ENCODE peak calls at places on chromosomes 4 and X, in six cellular contexts. M, L, Z, R, C and O are unnamed samples. For H3K9me2, the result is how much of the 10 kb centered on the place peaks cover.

GRCh38 chr4:25513814-25514213 is 136.8 kb downstream of the ANAPC4 start:
- DNase-seq in M (no peak), L (no peak), Z (no peak), R (no peak), C (no peak), O (no peak)

GRCh38 chr4:156335721-156336120 is 382.1 kb upstream of the CTSO start:
- DNase-seq in M (no peak), L (no peak), Z (no peak), R (no peak), C (no peak), O (no peak)

GRCh38 chr4:74189331-74190043 is 31.6 kb downstream of the MTHFD2L start:
- DNase-seq in M (peak), L (peak), Z (peak), R (peak), C (no peak), O (peak)

GRCh38 chr4:24686866-24687672 is 102.7 kb upstream of the DHX15 start:
- DNase-seq in M (peak), L (peak), Z (peak), R (peak), C (peak), O (peak)

GRCh38 chr4:37715889-37716402 is 29.8 kb upstream of the RELL1 start:
- DNase-seq in M (no peak), L (peak), Z (peak), R (no peak), C (peak), O (no peak)

GRCh38 chrX:49187028-49187394 is 838 bp upstream of the PRICKLE3 start:
- DNase-seq in M (no peak), L (no peak), Z (no peak), R (peak), C (no peak), O (no peak)

GRCh38 chr4:163109967-163110366 is 56.7 kb downstream of the NAF1 start:
- DNase-seq in M (no peak), L (no peak), Z (no peak), R (peak), C (no peak), O (no peak)

GRCh38 chr4:19580090-19580489 is 671.6 kb upstream of the SLIT2 start:
- DNase-seq in M (no peak), L (no peak), Z (no peak), R (no peak), C (no peak), O (no peak)

GRCh38 chrX:118221257-118221656 is 104.6 kb upstream of the KLHL13 start:
- DNase-seq in M (no peak), L (no peak), Z (no peak), R (no peak), C (no peak), O (no peak)

GRCh38 chr4:153640476-153640802 is 43.6 kb upstream of the TLR2 start:
- DNase-seq in M (no peak), L (no peak), Z (no peak), R (no peak), C (no peak), O (no peak)

GRCh38 chr4:98601719-98602118 is 56.7 kb downstream of the TSPAN5 start:
- DNase-seq in M (no peak), L (no peak), Z (peak), R (no peak), C (no peak), O (no peak)

GRCh38 chrX:66042307-66043077 is 2.6 kb upstream of the VSIG4 start:
- DNase-seq in M (no peak), L (no peak), Z (no peak), R (no peak), C (no peak), O (no peak)

GRCh38 chr4:23006756-23007155 is 314.0 kb downstream of the GBA3 start:
- DNase-seq in M (no peak), L (no peak), Z (peak), R (no peak), C (no peak), O (no peak)

GRCh38 chr4:19002170-19002569 is 980.6 kb upstream of the LCORL start:
- DNase-seq in M (no peak), L (no peak), Z (no peak), R (peak), C (no peak), O (no peak)

GRCh38 chrX:55159556-55159955 is 60.6 kb upstream of the PAGE5 start:
- DNase-seq in M (no peak), L (no peak), Z (no peak), R (no peak), C (no peak), O (no peak)

GRCh38 chr4:109078724-109079123 is 223.7 kb downstream of the COL25A1 start:
- DNase-seq in M (no peak), L (no peak), Z (no peak), R (no peak), C (no peak), O (no peak)

GRCh38 chrX:71556026-71556425 is 22.2 kb upstream of the GCNA start:
- DNase-seq in M (no peak), L (no peak), Z (no peak), R (no peak), C (no peak), O (no peak)

GRCh38 chr4:55435136-55435535 is 39.4 kb downstream of the TMEM165 start:
- DNase-seq in M (no peak), L (peak), Z (peak), R (peak), C (no peak), O (no peak)

GRCh38 chr4:51859476-51860032 is 16.6 kb downstream of the DCUN1D4 start:
- DNase-seq in M (no peak), L (no peak), Z (no peak), R (no peak), C (no peak), O (no peak)

GRCh38 chr4:8267077-8267476 is 2.5 kb upstream of the HTRA3 start:
- DNase-seq in M (peak), L (peak), Z (peak), R (peak), C (peak), O (peak)

GRCh38 chrX:109931677-109932076 is 71.2 kb upstream of the TMEM164 start:
- DNase-seq in M (no peak), L (no peak), Z (no peak), R (no peak), C (no peak), O (no peak)

GRCh38 chr4:123788577-123788976 is 392.0 kb downstream of the SPRY1 start:
- DNase-seq in M (no peak), L (no peak), Z (no peak), R (no peak), C (no peak), O (no peak)

GRCh38 chr4:156718226-156718625 is 253.4 kb downstream of the PDGFC start:
- DNase-seq in M (no peak), L (peak), Z (no peak), R (no peak), C (no peak), O (no peak)

GRCh38 chrX:46408553-46409407 is 136.4 kb downstream of the ZNF674 start:
- DNase-seq in M (peak), L (peak), Z (peak), R (peak), C (peak), O (peak)

GRCh38 chr4:145614235-145614615 is 5.0 kb upstream of the MMAA start:
- DNase-seq in M (no peak), L (no peak), Z (no peak), R (no peak), C (no peak), O (no peak)

GRCh38 chrX:103774070-103774642 is 2.5 kb upstream of the PLP1 start:
- DNase-seq in M (peak), L (peak), Z (peak), R (peak), C (no peak), O (peak)

GRCh38 chr4:150329338-150329737 is 251.1 kb downstream of the DCLK2 start:
- DNase-seq in M (no peak), L (no peak), Z (no peak), R (no peak), C (no peak), O (no peak)

GRCh38 chrX:40039887-40040286 is 57.9 kb downstream of the BCOR start:
- DNase-seq in M (no peak), L (no peak), Z (no peak), R (no peak), C (no peak), O (no peak)

GRCh38 chr4:121448231-121448630 is 67.4 kb upstream of the QRFPR start:
- DNase-seq in M (peak), L (peak), Z (peak), R (no peak), C (peak), O (no peak)

GRCh38 chrX:39688576-39689373 is 409.0 kb downstream of the BCOR start:
- DNase-seq in M (no peak), L (peak), Z (peak), R (peak), C (no peak), O (peak)

GRCh38 chr4:144318797-144319196 is 178.3 kb upstream of the GYPA start:
- DNase-seq in M (no peak), L (no peak), Z (no peak), R (no peak), C (no peak), O (no peak)

GRCh38 chr4:167100120-167100519 is 134.2 kb downstream of the SPOCK3 start:
- DNase-seq in M (no peak), L (peak), Z (peak), R (peak), C (no peak), O (no peak)

GRCh38 chr4:184355111-184355604 is 119.2 kb downstream of the IRF2 start:
- DNase-seq in M (peak), L (peak), Z (peak), R (no peak), C (peak), O (no peak)

GRCh38 chrX:49995795-49996455 is 73.5 kb downstream of the CLCN5 start:
- DNase-seq in M (no peak), L (no peak), Z (no peak), R (no peak), C (no peak), O (no peak)

GRCh38 chrX:13473666-13474516 is 95.5 kb upstream of the EGFL6 start:
- DNase-seq in M (no peak), L (no peak), Z (no peak), R (no peak), C (no peak), O (no peak)

GRCh38 chr4:8176547-8177399 is 18.2 kb upstream of the ABLIM2 start:
- DNase-seq in M (peak), L (peak), Z (peak), R (peak), C (peak), O (peak)

GRCh38 chr4:4288098-4288497 is 1.9 kb downstream of the LYAR start:
- DNase-seq in M (no peak), L (no peak), Z (no peak), R (no peak), C (no peak), O (no peak)
- H3K4me2 ChIP-seq in M (peak), L (no peak), Z (peak), R (peak), C (no peak), O (peak)

DNA sequence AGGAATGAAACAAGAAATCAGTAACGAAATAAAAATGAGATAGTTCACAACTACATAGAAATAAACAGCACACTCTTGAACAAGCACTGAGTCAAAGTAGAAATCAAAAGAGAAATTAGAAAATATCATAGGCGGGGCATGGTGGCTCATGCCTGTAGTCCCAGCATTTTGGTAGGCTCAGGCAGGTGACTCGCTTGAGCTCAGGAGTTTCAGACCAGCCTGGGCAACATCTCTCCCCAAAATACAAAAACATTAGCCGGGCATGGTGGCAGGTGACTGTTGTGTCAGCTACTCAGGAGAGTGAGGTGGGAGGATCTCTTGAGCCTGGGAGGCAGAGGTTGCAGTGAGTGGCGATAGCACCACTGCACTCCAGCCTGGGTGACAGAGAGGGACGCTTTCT is 714.4 kb downstream of the GLUD2 start:
- DNase-seq in M (no peak), L (no peak), Z (no peak), R (no peak), C (no peak), O (no peak)
- H3K9me2 ChIP-seq in M (under half), L (under half), Z (under half), R (under half), C (under half), O (under half)

GRCh38 chrX:47802589-47802988 is 34.1 kb upstream of the ZNF81 start:
- DNase-seq in M (no peak), L (no peak), Z (peak), R (no peak), C (no peak), O (no peak)
- H3K4me2 ChIP-seq in M (no peak), L (no peak), Z (peak), R (no peak), C (no peak), O (no peak)

GRCh38 chr4:119725011-119725410 is 96.4 kb upstream of the PDE5A start:
- DNase-seq in M (no peak), L (no peak), Z (no peak), R (no peak), C (no peak), O (no peak)

GRCh38 chr4:119725688-119726330 is 97.2 kb upstream of the PDE5A start:
- DNase-seq in M (no peak), L (peak), Z (no peak), R (peak), C (no peak), O (no peak)

GRCh38 chr4:119726505-119726904 is 97.9 kb upstream of the PDE5A start:
- DNase-seq in M (no peak), L (no peak), Z (no peak), R (no peak), C (no peak), O (no peak)

DNA sequence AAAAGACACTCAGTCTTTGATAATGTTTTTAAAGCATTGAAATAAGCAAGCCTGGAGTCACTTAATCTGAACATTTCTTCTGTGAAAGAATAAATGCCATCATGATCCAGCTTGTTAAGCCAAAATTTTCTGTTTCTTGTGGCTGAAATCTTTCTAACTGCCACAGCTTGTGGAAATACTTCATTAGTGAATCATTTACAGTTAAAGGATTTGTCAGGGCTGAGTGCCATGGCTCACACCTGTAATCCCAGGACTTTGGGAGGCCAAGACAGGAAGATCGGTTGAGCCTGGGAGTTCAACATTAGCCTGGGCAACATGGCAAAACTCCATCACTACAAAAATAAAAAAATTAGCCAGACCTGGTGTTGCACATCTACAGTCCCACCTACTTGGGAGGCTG is 93.3 kb upstream of the PDE5A start:
- DNase-seq in M (no peak), L (no peak), Z (peak), R (no peak), C (no peak), O (no peak)
- H3K9me2 ChIP-seq in M (under half), L (under half), Z (under half), R (under half), C (under half), O (under half)